ENCODE peak calls at places on chromosomes 13 and 19, in seven cellular contexts. W, D, R, H, I, J and Y are unnamed samples. For H3K9me3 and H3K4me1, the result is how much of the 10 kb centered on the place peaks cover.

GRCh38 chr13:28684257-28684656 is 25.3 kb downstream of the POMP start:
- DNase-seq in I (no peak), H (no peak), R (no peak), W (no peak), J (peak), D (no peak), Y (no peak)

GRCh38 chr19:56099638-56100539 is 21.2 kb downstream of the ZNF787 start:
- DNase-seq in W (no peak), R (no peak), I (no peak), J (no peak), D (no peak), H (no peak), Y (no peak)

GRCh38 chr13:75825161-75825560 is 189.0 kb downstream of the LMO7 start:
- DNase-seq in I (no peak), J (no peak), R (no peak), H (no peak), W (no peak), D (no peak), Y (no peak)

GRCh38 chr19:42048992-42049391 is 21.0 kb downstream of the GRIK5 start:
- DNase-seq in D (no peak), J (no peak), I (no peak), W (no peak), H (no peak), R (no peak), Y (no peak)

GRCh38 chr13:85379433-85379832 is 419.8 kb downstream of the SLITRK6 start:
- DNase-seq in J (no peak), R (no peak), W (no peak), D (no peak), I (no peak), H (no peak), Y (no peak)

GRCh38 chr19:54674021-54674617 is 11.3 kb downstream of the LILRB4 start:
- DNase-seq in I (no peak), W (no peak), H (no peak), D (no peak), J (peak), R (no peak), Y (no peak)

GRCh38 chr13:26325876-26326275 is 71.9 kb downstream of the CDK8 start:
- DNase-seq in W (no peak), I (no peak), R (no peak), H (no peak), D (no peak), J (no peak), Y (no peak)

GRCh38 chr13:20942938-20943518 is 40.5 kb upstream of the XPO4 start:
- DNase-seq in R (no peak), W (no peak), D (no peak), I (no peak), J (no peak), H (no peak), Y (peak)

GRCh38 chr19:52170304-52170703 is 1.1 kb downstream of the ZNF836 start:
- DNase-seq in J (no peak), W (no peak), R (no peak), D (peak), I (peak), H (no peak), Y (no peak)

GRCh38 chr13:52104624-52105023 is 24.2 kb downstream of the NEK5 start:
- DNase-seq in W (no peak), R (no peak), J (no peak), D (no peak), I (no peak), H (no peak), Y (no peak)

GRCh38 chr19:48489608-48490216 is 20.5 kb downstream of the CYTH2 start:
- DNase-seq in J (peak), H (no peak), R (peak), W (peak), D (peak), I (peak), Y (peak)

GRCh38 chr13:105918842-105919741 is 616.4 kb downstream of the EFNB2 start:
- DNase-seq in R (no peak), H (no peak), J (no peak), I (peak), W (no peak), D (no peak), Y (no peak)

GRCh38 chr19:2847507-2847906 is 6.2 kb downstream of the ZNF555 start:
- DNase-seq in I (no peak), J (no peak), D (no peak), R (no peak), W (no peak), H (no peak), Y (no peak)
- H3K9me3 ChIP-seq in I (under half), J (under half), D (under half), R (half or more), W (under half), H (half or more), Y (under half)

DNA sequence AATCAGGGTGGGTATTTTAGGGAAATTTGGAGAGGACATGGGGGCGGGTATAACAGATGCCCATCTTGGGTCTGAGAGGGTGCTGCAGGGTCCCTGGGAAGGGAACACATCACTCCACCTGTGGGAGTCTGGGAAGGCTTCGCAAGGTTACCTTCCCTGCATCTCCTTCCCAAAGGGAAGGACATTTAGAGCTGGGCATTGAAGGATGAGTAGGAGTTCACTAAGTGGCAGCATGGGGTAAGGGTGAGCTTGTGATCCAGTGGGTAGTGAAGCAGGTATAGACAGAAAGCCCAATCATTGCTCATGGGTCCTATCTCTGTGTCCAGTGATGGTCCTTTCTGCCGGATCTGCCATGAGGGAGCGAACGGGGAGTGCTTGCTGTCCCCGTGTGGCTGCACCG is 13.2 kb downstream of the MARCHF2 start:
- DNase-seq in R (no peak), W (no peak), H (no peak), I (no peak), J (no peak), D (no peak), Y (no peak)
- H3K4me1 ChIP-seq in R (under half), W (under half), H (under half), I (under half), J (under half), D (under half), Y (under half)

GRCh38 chr13:113353254-113353653 is 10.7 kb downstream of the GRTP1 start:
- DNase-seq in I (peak), H (no peak), J (no peak), R (no peak), W (peak), D (no peak), Y (peak)

GRCh38 chr13:113354831-113355610 is 8.9 kb downstream of the GRTP1 start:
- DNase-seq in J (no peak), R (no peak), W (peak), I (no peak), H (no peak), D (no peak), Y (no peak)

GRCh38 chr13:113357529-113357928 is 6.4 kb downstream of the GRTP1 start:
- DNase-seq in I (no peak), D (no peak), W (peak), R (no peak), J (no peak), H (no peak), Y (peak)

GRCh38 chr13:113356594-113356993 is 7.3 kb downstream of the GRTP1 start:
- DNase-seq in J (no peak), I (no peak), W (peak), R (no peak), H (no peak), D (no peak), Y (no peak)

DNA sequence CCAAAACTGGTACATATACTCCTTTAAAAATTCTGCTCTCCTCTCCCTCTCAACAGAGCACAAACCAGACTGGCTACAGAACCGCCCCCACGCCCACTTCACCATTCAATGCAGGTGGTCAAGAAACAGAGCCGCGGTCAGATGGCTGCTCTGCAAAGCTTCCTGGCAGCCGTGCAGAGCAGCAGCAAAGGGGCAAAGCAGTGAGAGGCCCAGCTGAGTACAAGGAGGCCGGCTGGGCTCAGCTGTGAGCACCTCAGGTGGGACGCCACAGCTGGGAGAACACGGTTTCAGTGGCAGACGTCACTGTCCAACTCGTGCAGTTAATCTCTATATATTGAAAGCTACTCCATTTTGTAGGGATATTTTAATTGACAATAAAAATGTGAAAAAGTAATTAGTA is 8.3 kb downstream of the GRTP1 start:
- DNase-seq in J (no peak), W (peak), R (no peak), H (no peak), I (no peak), D (no peak), Y (no peak)
- H3K9me3 ChIP-seq in J (under half), W (under half), R (under half), H (under half), I (under half), D (under half), Y (under half)

GRCh38 chr19:19463348-19464117 is 51.8 kb downstream of the TSSK6 start:
- DNase-seq in R (no peak), I (peak), W (peak), J (no peak), D (no peak), H (no peak), Y (peak)

GRCh38 chr19:19460258-19460731 is 54.8 kb downstream of the GATAD2A start:
- DNase-seq in D (peak), W (no peak), I (no peak), J (no peak), H (no peak), R (no peak), Y (no peak)

GRCh38 chr19:19461306-19461670 is 54.1 kb downstream of the TSSK6 start:
- DNase-seq in R (no peak), W (no peak), J (no peak), H (no peak), I (no peak), D (no peak), Y (no peak)

GRCh38 chr19:19460761-19461265 is 54.5 kb downstream of the TSSK6 start:
- DNase-seq in H (peak), R (peak), W (peak), I (peak), D (peak), J (peak), Y (peak)

GRCh38 chr19:19461671-19462622 is 53.4 kb downstream of the TSSK6 start:
- DNase-seq in H (no peak), R (peak), I (peak), J (peak), D (peak), W (peak), Y (peak)
- H3K4me1 ChIP-seq in H (half or more), R (half or more), I (half or more), J (half or more), D (half or more), W (half or more), Y (under half)

GRCh38 chr19:36401475-36401874 is 17.0 kb downstream of the ZFP82 start:
- DNase-seq in J (no peak), W (no peak), D (no peak), R (no peak), I (no peak), H (no peak), Y (no peak)
- H3K9me3 ChIP-seq in J (under half), W (under half), D (under half), R (under half), I (under half), H (half or more), Y (under half)

GRCh38 chr13:46373623-46374022 is 13.4 kb downstream of the RUBCNL start:
- DNase-seq in W (no peak), R (no peak), D (no peak), H (no peak), J (no peak), I (no peak), Y (no peak)

GRCh38 chr13:46369506-46370268 is 17.4 kb downstream of the RUBCNL start:
- DNase-seq in H (no peak), J (no peak), I (no peak), R (no peak), D (no peak), W (no peak), Y (no peak)

GRCh38 chr13:46372071-46372470 is 15.0 kb downstream of the RUBCNL start:
- DNase-seq in J (no peak), I (no peak), H (no peak), D (no peak), W (no peak), R (no peak), Y (no peak)

DNA sequence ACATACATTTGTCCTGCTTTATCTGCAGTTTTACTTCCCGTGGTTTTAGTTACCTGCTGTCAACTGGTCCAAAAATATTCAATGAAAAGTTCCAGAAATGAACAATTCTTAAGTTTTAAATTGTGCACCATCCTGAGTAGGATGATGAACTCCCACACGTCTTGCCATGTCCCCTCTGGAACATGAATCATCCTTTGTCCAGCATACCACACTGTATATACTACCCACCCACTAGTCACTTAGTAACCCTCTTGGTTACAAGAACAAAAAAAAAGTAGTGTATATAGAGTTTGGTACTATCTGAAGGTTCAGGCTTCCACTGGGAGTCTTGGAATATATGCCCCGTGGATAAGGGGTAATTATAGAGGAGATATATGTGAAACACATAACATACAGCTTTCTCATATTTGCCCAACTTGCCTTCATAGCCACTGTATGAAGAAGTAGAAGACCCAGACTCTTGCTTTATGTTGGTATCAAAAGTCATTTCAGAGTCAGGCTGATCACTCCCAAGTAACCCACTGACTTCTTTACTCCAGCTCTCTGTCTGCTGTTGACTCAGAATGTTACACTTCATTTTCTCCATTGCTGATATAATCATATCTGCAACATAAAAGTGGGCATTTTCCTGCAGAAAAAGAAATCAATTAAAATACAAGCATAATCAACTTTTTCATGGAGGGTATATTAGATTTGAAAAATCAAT is 19.3 kb downstream of the RUBCNL start:
- DNase-seq in D (no peak), W (no peak), J (no peak), R (no peak), H (no peak), I (no peak), Y (no peak)
- H3K4me1 ChIP-seq in D (under half), W (under half), J (under half), R (under half), H (under half), I (under half), Y (under half)